ENCODE peak calls at places on chromosomes 1 and 21, in six cellular contexts. J is choroid plexus epithelial cell, S is BJ, G is lower leg skin, K is GM12865, U is fibroblast of villous mesenchyme. B is an unnamed sample.

GRCh38 chr1:91864017-91864700 is 21.8 kb downstream of the TGFBR3 start:
- DNase-seq in J (peak; percentile 55), S (no peak), G (no peak), K (peak; percentile 26), U (peak; percentile 96), B (peak; percentile 43)

GRCh38 chr1:231727171-231727570 is 100.6 kb downstream of the DISC1 start:
- DNase-seq in J (no peak), S (no peak), G (no peak), K (no peak), U (no peak), B (no peak)

GRCh38 chr1:116224111-116224510 is 112.9 kb downstream of the MAB21L3 start:
- DNase-seq in J (no peak), S (no peak), G (no peak), K (no peak), U (no peak), B (no peak)

GRCh38 chr1:164132001-164132400 is 427.0 kb upstream of the PBX1 start:
- DNase-seq in J (no peak), S (no peak), G (no peak), K (no peak), U (no peak), B (no peak)

GRCh38 chr1:5969168-5969567 is 23.1 kb downstream of the NPHP4 start:
- DNase-seq in J (no peak), S (no peak), G (peak; percentile 67), K (no peak), U (no peak), B (no peak)

GRCh38 chr1:210362526-210362925 is 33.8 kb downstream of the HHAT start:
- DNase-seq in J (no peak), S (no peak), G (peak; percentile 3), K (no peak), U (peak; percentile 10), B (peak; percentile 48)

GRCh38 chr1:168803696-168804510 is 74.9 kb upstream of the DPT start:
- DNase-seq in J (no peak), S (no peak), G (no peak), K (no peak), U (no peak), B (no peak)

GRCh38 chr1:110328274-110328673 is 10.9 kb upstream of the RBM15 start:
- DNase-seq in J (peak; percentile 20), S (no peak), G (no peak), K (no peak), U (no peak), B (no peak)

GRCh38 chr1:7808253-7808844 is 24.3 kb downstream of the PER3 start:
- DNase-seq in J (peak; percentile 72), S (no peak), G (no peak), K (peak; percentile 46), U (peak; percentile 61), B (peak; percentile 53)

GRCh38 chr1:36771678-36772284 is 262.5 kb downstream of the GRIK3 start:
- DNase-seq in J (no peak), S (no peak), G (no peak), K (no peak), U (no peak), B (no peak)

GRCh38 chr1:207181838-207182237 is 77.8 kb downstream of the C4BPA start:
- DNase-seq in J (peak; percentile 45), S (no peak), G (no peak), K (no peak), U (peak; percentile 20), B (no peak)

GRCh38 chr1:167911413-167911812 is 2.5 kb downstream of the ADCY10 start:
- DNase-seq in J (no peak), S (no peak), G (no peak), K (no peak), U (no peak), B (no peak)

GRCh38 chr1:67583462-67583950 is 101.5 kb upstream of the GADD45A start:
- DNase-seq in J (no peak), S (no peak), G (peak; percentile 83), K (no peak), U (no peak), B (no peak)

GRCh38 chr1:234778215-234779159 is 168.5 kb upstream of the IRF2BP2 start:
- DNase-seq in J (no peak), S (no peak), G (peak; percentile 89), K (no peak), U (peak; percentile 8), B (no peak)

GRCh38 chr1:92792340-92792782 is 7.5 kb upstream of the EVI5 start:
- DNase-seq in J (peak; percentile 29), S (no peak), G (no peak), K (no peak), U (no peak), B (no peak)

GRCh38 chr1:151372411-151372934 is at the start of gene SELENBP1:
- DNase-seq in J (peak; percentile 79), S (no peak), G (peak; percentile 94), K (no peak), U (peak; percentile 89), B (peak; percentile 56)

GRCh38 chr1:151371744-151372410 is 628 bp downstream of the SELENBP1 start:
- DNase-seq in J (no peak), S (no peak), G (peak; percentile 87), K (no peak), U (peak; percentile 55), B (peak; percentile 10)

GRCh38 chr1:151370211-151370911 is 2.1 kb downstream of the SELENBP1 start:
- DNase-seq in J (peak; percentile 35), S (no peak), G (no peak), K (no peak), U (peak; percentile 52), B (no peak)

GRCh38 chr1:151369621-151370048 is 2.9 kb downstream of the SELENBP1 start:
- DNase-seq in J (no peak), S (no peak), G (no peak), K (no peak), U (no peak), B (no peak)

GRCh38 chr1:151371340-151371739 is 1.2 kb downstream of the SELENBP1 start:
- DNase-seq in J (peak; percentile 42), S (no peak), G (peak; percentile 91), K (no peak), U (peak; percentile 61), B (no peak)
- H3K4me3 ChIP-seq in J (no peak overlapping the region), S (no peak overlapping the region), G (no peak overlapping the region), K (no peak overlapping the region), U (peak overlapping the region; percentile 61), B (no peak overlapping the region)

GRCh38 chr1:21939650-21940374 is 2.7 kb upstream of the HSPG2 start:
- DNase-seq in J (peak; percentile 93), S (peak; percentile 89), G (peak; percentile 98), K (peak; percentile 29), U (peak; percentile 92), B (peak; percentile 96)
- TF ChIP-seq CTCF in J (peak; percentile 66), S (peak; percentile 64), G (peak; percentile 43), K (no peak), U (peak; percentile 54), B (peak; percentile 59)

GRCh38 chr1:64542118-64542517 is 72.2 kb downstream of the CACHD1 start:
- DNase-seq in J (no peak), S (no peak), G (no peak), K (no peak), U (no peak), B (no peak)

GRCh38 chr1:64540265-64540791 is 70.4 kb downstream of the CACHD1 start:
- DNase-seq in J (peak; percentile 42), S (no peak), G (no peak), K (no peak), U (peak; percentile 62), B (peak; percentile 51)

GRCh38 chr1:64545118-64545916 is 75.4 kb downstream of the CACHD1 start:
- DNase-seq in J (no peak), S (no peak), G (no peak), K (no peak), U (no peak), B (no peak)

GRCh38 chr1:64546018-64546417 is 76.1 kb downstream of the CACHD1 start:
- DNase-seq in J (no peak), S (no peak), G (no peak), K (no peak), U (no peak), B (no peak)

DNA sequence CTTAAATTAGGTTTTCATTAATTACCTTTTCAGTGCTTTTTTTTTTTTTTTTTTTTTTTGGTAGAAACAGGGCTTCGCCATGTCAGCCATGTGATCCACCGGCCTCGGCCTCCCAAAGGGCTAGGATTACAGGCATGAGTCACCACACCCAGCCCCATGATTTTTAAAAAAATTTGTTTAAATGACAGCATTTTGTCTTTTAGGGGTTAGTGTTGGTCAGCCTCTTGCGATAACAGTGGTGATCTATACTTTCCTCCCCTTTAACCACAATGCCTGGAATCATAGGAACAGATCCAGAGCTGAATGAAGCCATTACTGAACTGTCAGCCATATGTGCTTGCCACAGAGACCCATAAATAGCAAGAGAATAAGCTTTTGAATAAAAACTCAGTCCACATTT is 73.9 kb downstream of the CACHD1 start:
- DNase-seq in J (no peak), S (no peak), G (no peak), K (no peak), U (no peak), B (no peak)
- H3K4me3 ChIP-seq in J (no peak overlapping the region), S (no peak overlapping the region), G (no peak overlapping the region), K (no peak overlapping the region), U (no peak overlapping the region), B (no peak overlapping the region)

GRCh38 chr21:37414292-37415253 is 48.0 kb downstream of the DYRK1A start:
- DNase-seq in J (no peak), S (no peak), G (no peak), K (peak; percentile 21), U (no peak), B (no peak)
- TF ChIP-seq CTCF in J (no peak), S (no peak), G (no peak), K (no peak), U (no peak), B (no peak)